ENCODE peak calls at places on chromosomes 6 and 20, in six cellular contexts. F is endothelial cell of umbilical vein, X is K562, L is A549, T is GM12878, P is HepG2. D is an unnamed sample.

GRCh38 chr6:64955435-64955848 is 751.6 kb downstream of the EYS start:
- DNase-seq in F (peak), L (no peak), P (no peak), T (no peak), X (no peak), D (peak)

GRCh38 chr6:35382015-35382414 is 39.7 kb downstream of the PPARD start:
- DNase-seq in T (no peak), F (no peak), P (no peak), X (no peak), L (no peak), D (no peak)

GRCh38 chr6:105844275-105844848 is 241.8 kb upstream of the PRDM1 start:
- DNase-seq in P (no peak), X (no peak), L (no peak), T (no peak), F (no peak), D (no peak)

GRCh38 chr6:42322676-42323075 is 105.0 kb upstream of the MRPS10 start:
- DNase-seq in L (no peak), T (no peak), P (no peak), X (peak), F (no peak), D (peak)

GRCh38 chr20:59258103-59258705 is 42.2 kb upstream of the EDN3 start:
- DNase-seq in P (no peak), L (no peak), X (no peak), F (no peak), T (no peak), D (peak)

GRCh38 chr6:129865013-129865412 is 3.9 kb upstream of the TMEM244 start:
- DNase-seq in X (peak), P (peak), L (peak), F (no peak), T (no peak), D (peak)

GRCh38 chr6:156659317-156660198 is 117.6 kb upstream of the ARID1B start:
- DNase-seq in L (no peak), P (no peak), X (no peak), F (no peak), T (no peak), D (no peak)

GRCh38 chr6:15793288-15793687 is 130.5 kb upstream of the DTNBP1 start:
- DNase-seq in L (no peak), P (no peak), F (no peak), X (peak), T (no peak), D (no peak)

GRCh38 chr6:3844097-3844463 is 5.1 kb upstream of the FAM50B start:
- DNase-seq in L (no peak), F (no peak), T (no peak), P (no peak), X (no peak), D (no peak)

GRCh38 chr6:156828280-156828703 is 51.1 kb downstream of the ARID1B start:
- DNase-seq in F (no peak), P (peak), X (peak), T (no peak), L (peak), D (peak)

GRCh38 chr6:106097368-106098231 is 11.5 kb downstream of the PRDM1 start:
- DNase-seq in X (peak), F (peak), P (no peak), L (peak), T (peak), D (peak)

GRCh38 chr6:106360410-106360988 is at the start of gene CRYBG1:
- DNase-seq in F (peak), L (peak), P (peak), X (peak), T (no peak), D (peak)

GRCh38 chr20:44536139-44536538 is 14.3 kb upstream of the SERINC3 start:
- DNase-seq in T (no peak), L (no peak), F (no peak), X (no peak), P (no peak), D (peak)

GRCh38 chr20:10370091-10370887 is 63.7 kb downstream of the MKKS start:
- DNase-seq in L (peak), X (no peak), T (no peak), F (no peak), P (peak), D (no peak)

GRCh38 chr6:44041461-44042260 is 85.6 kb downstream of the MRPL14 start:
- DNase-seq in X (peak), F (peak), T (no peak), P (no peak), L (peak), D (peak)

GRCh38 chr6:39599341-39599740 is 125.9 kb downstream of the KIF6 start:
- DNase-seq in P (no peak), X (no peak), F (no peak), L (no peak), T (no peak), D (no peak)

GRCh38 chr20:41654884-41655283 is 36.7 kb upstream of the CHD6 start:
- DNase-seq in L (no peak), T (no peak), X (peak), F (no peak), P (no peak), D (peak)
- TF ChIP-seq MYC in L (no peak), T (no peak), X (no peak), F (no peak), P (no peak), D (no peak)

GRCh38 chr6:124977067-124977908 is 15.1 kb downstream of the RNF217 start:
- DNase-seq in T (no peak), P (no peak), F (no peak), L (no peak), X (peak), D (no peak)
- TF ChIP-seq CTCF in T (no peak), P (no peak), F (no peak), L (no peak), X (no peak), D (no peak)

GRCh38 chr20:50572922-50573777 is 63.0 kb downstream of the PTPN1 start:
- DNase-seq in L (no peak), T (no peak), P (no peak), X (no peak), F (peak), D (no peak)
- TF ChIP-seq POLR2A in L (no peak), T (no peak), P (no peak), X (no peak), F (no peak), D (no peak)

GRCh38 chr6:31025595-31025994 is 15.3 kb downstream of the MUC22 start:
- DNase-seq in X (no peak), L (no peak), P (no peak), F (no peak), T (no peak), D (no peak)
- TF ChIP-seq MYC in X (no peak), L (no peak), P (no peak), F (no peak), T (no peak), D (no peak)

DNA sequence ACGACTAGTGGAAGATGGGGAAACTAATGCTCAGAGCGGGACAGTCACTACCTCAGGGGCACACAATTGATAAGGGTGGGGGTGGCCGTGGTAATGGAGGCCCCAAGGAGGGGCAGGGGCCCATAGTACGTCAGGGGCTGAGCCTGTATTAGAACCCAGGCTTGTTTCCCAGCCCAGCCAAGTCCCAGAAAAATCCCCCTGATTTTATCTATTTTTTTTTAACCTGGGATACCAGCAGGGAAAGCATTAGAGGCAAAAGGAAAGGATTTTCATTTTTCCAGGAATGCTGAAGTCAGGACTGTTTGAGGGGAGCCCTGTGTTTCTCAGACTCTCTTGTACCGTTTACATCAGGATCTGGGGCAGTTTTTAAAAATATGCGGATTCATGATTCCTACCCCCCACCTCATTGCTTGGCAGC is 382 bp downstream of the MYH7B start:
- DNase-seq in L (no peak), P (no peak), X (no peak), F (no peak), T (no peak), D (no peak)
- TF ChIP-seq CTCF in L (no peak), P (no peak), X (no peak), F (no peak), T (no peak), D (no peak)

DNA sequence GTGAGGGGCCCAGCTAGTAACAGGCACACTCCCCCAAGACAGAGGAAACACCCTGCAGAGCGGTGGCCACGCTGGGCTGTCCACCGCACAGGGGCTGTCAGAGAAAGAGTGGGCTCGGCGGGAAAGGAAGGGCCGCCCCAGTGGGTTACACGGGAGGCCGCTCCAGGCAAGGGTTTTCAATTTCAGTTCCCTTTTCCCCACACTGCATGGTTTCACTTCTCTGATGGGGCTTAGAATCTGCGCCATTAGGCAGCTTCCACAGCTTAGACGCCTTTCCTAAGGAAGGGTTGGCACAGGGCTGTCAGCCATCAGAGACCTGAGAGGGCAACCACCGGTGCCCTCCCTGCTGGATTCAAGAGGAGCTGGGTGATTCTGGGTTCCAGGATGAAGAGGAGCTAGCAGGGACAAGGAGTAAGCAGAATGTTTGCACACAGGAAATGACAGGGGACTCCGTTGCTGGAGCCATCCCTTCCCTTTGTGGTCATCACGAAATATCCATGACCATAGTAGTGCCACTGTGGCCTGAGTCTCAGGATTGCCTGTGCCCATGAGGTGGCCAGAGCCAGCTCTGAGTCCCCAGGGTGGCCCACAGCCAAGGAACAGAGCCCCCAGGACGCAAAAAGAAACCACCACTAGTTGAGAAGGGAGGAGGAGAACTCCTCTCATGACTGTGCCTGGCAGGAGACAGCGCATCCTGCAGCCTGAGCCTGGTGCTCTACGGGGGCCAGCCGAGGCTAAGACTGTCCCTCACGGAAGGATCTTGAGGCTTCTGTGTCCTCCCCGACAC is 282.6 kb downstream of the NRN1 start:
- DNase-seq in L (no peak), F (no peak), T (peak), P (no peak), X (no peak), D (peak)
- TF ChIP-seq POLR2A in L (no peak), F (no peak), T (peak), P (no peak), X (no peak), D (peak)

DNA sequence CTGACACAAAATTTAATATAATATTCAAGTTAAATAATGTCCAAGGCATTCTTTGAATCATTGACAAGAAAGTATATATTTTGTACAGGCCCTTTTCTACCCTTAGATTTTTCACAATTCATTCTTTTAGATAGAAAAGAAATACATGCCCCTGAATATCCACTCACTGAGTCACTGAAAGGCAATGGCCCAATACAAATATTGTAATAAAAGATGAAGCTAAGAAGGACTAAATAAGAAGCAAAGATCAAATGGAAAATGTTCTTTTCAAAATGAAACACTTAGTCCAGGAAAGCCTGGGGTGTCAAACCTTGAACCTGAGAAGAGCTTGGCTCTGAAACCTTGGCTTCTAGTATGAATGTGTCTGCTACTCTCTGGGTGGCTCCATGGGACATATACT is 18.1 kb upstream of the HDGFL1 start:
- DNase-seq in F (no peak), L (no peak), T (no peak), X (no peak), P (no peak), D (no peak)
- TF ChIP-seq MYC in F (no peak), L (no peak), T (no peak), X (no peak), P (no peak), D (no peak)

GRCh38 chr6:27811383-27811782 is 100.8 kb downstream of the OR2B2 start:
- DNase-seq in X (peak), P (no peak), T (no peak), F (no peak), L (no peak), D (peak)

GRCh38 chr6:27809067-27809938 is 102.9 kb downstream of the OR2B2 start:
- DNase-seq in T (no peak), P (no peak), F (no peak), L (no peak), X (no peak), D (no peak)

GRCh38 chr6:27810768-27811298 is 101.4 kb downstream of the OR2B2 start:
- DNase-seq in F (peak), X (peak), L (no peak), P (no peak), T (no peak), D (no peak)

GRCh38 chr6:27812078-27812804 is 100.0 kb downstream of the OR2B2 start:
- DNase-seq in T (no peak), L (no peak), P (peak), X (peak), F (no peak), D (no peak)

DNA sequence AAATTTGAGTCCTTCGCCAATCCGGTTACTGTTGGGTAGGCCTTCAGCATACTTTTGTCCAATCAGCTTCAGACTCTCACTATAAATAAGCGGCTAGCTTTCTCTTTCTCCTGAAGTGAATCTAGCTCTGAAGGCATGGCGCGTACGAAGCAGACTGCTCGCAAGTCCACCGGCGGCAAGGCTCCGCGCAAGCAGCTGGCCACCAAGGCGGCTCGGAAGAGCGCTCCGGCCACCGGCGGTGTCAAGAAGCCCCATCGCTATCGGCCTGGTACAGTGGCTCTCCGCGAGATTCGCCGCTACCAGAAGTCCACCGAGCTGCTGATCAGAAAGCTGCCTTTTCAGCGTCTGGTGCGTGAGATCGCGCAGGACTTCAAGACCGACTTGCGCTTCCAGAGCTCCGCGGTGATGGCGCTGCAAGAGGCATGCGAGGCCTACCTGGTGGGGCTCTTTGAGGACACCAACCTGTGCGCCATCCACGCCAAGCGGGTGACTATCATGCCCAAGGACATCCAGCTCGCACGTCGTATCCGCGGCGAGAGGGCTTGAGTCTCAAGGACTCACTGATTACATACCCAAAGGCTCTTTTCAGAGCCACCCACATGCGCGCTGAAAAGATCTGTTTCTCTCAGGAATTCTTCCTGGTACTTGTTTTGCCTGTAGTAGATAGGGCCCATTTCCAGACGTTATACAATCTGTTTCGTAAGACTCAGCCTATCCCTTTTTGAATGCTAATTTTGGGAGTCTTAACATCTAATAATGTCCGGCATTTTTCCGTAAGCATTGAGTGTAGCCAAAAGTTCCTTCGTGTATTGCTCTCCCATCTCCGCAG is 102.0 kb downstream of the OR2B2 start:
- DNase-seq in P (peak), T (peak), F (peak), X (peak), L (peak), D (peak)
- TF ChIP-seq CTCF in P (peak), T (no peak), F (peak), X (peak), L (no peak), D (peak)

GRCh38 chr20:14414560-14414959 is 77.1 kb upstream of the FLRT3 start:
- DNase-seq in F (no peak), T (no peak), P (no peak), L (no peak), X (no peak), D (no peak)

GRCh38 chr20:14415492-14415891 is 78.1 kb upstream of the FLRT3 start:
- DNase-seq in L (no peak), F (peak), P (no peak), T (no peak), X (no peak), D (no peak)

GRCh38 chr20:14410869-14411555 is 73.6 kb upstream of the FLRT3 start:
- DNase-seq in L (no peak), F (no peak), T (no peak), X (no peak), P (no peak), D (no peak)

GRCh38 chr20:14412102-14412501 is 74.7 kb upstream of the FLRT3 start:
- DNase-seq in P (no peak), F (no peak), X (no peak), T (no peak), L (no peak), D (no peak)

GRCh38 chr20:14413835-14414234 is 76.4 kb upstream of the FLRT3 start:
- DNase-seq in T (no peak), P (no peak), X (no peak), L (no peak), F (no peak), D (no peak)
- TF ChIP-seq POLR2A in T (no peak), P (no peak), X (no peak), L (no peak), F (no peak), D (no peak)

DNA sequence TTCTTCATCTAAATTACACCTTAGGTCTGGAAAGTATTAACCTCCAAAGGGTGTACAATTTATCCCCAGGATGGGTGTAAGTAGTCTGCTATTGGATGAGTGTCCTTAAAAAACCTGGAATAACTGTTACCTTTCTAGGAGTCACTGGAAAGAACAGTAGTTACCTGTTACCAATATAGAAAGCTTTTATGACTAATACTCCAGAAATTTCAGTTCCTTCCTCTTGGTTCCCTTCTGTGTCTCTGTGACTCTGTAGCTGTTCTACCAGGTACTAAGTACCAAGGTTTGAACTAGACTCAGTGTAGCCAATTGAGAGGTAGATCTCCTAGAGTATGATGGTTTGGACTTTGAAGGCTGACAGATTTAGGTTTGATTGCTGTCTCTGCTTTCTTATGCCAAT is 47.0 kb upstream of the TBX18 start:
- DNase-seq in L (no peak), F (no peak), P (no peak), T (no peak), X (no peak), D (no peak)
- TF ChIP-seq MYC in L (no peak), F (no peak), P (no peak), T (no peak), X (no peak), D (no peak)